ENCODE peak calls at places on chromosome 3, in six cellular contexts. V, C, E, L, Z and Q are unnamed samples.

GRCh38 chr3:132596816-132597433 is at the start of gene ACKR4:
- DNase-seq in V (no peak), C (peak), E (no peak), L (no peak), Z (no peak), Q (no peak)

GRCh38 chr3:158768881-158769518 is 32.9 kb upstream of the MFSD1 start:
- DNase-seq in V (peak), C (peak), E (peak), L (no peak), Z (peak), Q (no peak)

GRCh38 chr3:37955918-37956317 is 34.7 kb upstream of the VILL start:
- DNase-seq in V (no peak), C (peak), E (no peak), L (no peak), Z (no peak), Q (no peak)

GRCh38 chr3:37988931-37989525 is 1.6 kb upstream of the VILL start:
- DNase-seq in V (no peak), C (no peak), E (no peak), L (no peak), Z (no peak), Q (no peak)

GRCh38 chr3:120350431-120350941 is 1.3 kb upstream of the LRRC58 start:
- DNase-seq in V (peak), C (peak), E (peak), L (no peak), Z (peak), Q (peak)

GRCh38 chr3:134066539-134067310 is 37.0 kb upstream of the SLCO2A1 start:
- DNase-seq in V (no peak), C (peak), E (no peak), L (no peak), Z (no peak), Q (no peak)

GRCh38 chr3:192063570-192063969 is 602.6 kb downstream of the PYDC2 start:
- DNase-seq in V (no peak), C (peak), E (no peak), L (peak), Z (no peak), Q (no peak)

GRCh38 chr3:126342991-126343661 is 14.1 kb downstream of the KLF15 start:
- DNase-seq in V (peak), C (no peak), E (no peak), L (no peak), Z (peak), Q (peak)

GRCh38 chr3:14425574-14426304 is 23.3 kb downstream of the SLC6A6 start:
- DNase-seq in V (no peak), C (no peak), E (no peak), L (no peak), Z (no peak), Q (peak)

GRCh38 chr3:16606398-16606797 is 1.2 kb upstream of the DAZL start:
- DNase-seq in V (no peak), C (no peak), E (no peak), L (no peak), Z (no peak), Q (no peak)

GRCh38 chr3:50573566-50574279 is 4.4 kb downstream of the HEMK1 start:
- DNase-seq in V (no peak), C (no peak), E (no peak), L (no peak), Z (no peak), Q (no peak)

GRCh38 chr3:108055931-108056330 is 34.9 kb downstream of the CD47 start:
- DNase-seq in V (no peak), C (no peak), E (no peak), L (no peak), Z (no peak), Q (no peak)

GRCh38 chr3:106013971-106014370 is 145.2 kb upstream of the CBLB start:
- DNase-seq in V (no peak), C (no peak), E (peak), L (no peak), Z (peak), Q (peak)

GRCh38 chr3:150022406-150023238 is 51.9 kb upstream of the PFN2 start:
- DNase-seq in V (no peak), C (no peak), E (no peak), L (peak), Z (peak), Q (peak)

GRCh38 chr3:45975696-45976095 is 19.9 kb downstream of the FYCO1 start:
- DNase-seq in V (no peak), C (no peak), E (no peak), L (no peak), Z (no peak), Q (no peak)

GRCh38 chr3:45979378-45979777 is 16.2 kb downstream of the FYCO1 start:
- DNase-seq in V (no peak), C (no peak), E (no peak), L (no peak), Z (no peak), Q (peak)

GRCh38 chr3:45974686-45975085 is 20.9 kb downstream of the FYCO1 start:
- DNase-seq in V (no peak), C (no peak), E (no peak), L (no peak), Z (no peak), Q (no peak)

GRCh38 chr3:45978348-45978747 is 17.3 kb downstream of the FYCO1 start:
- DNase-seq in V (no peak), C (no peak), E (no peak), L (no peak), Z (no peak), Q (no peak)

DNA sequence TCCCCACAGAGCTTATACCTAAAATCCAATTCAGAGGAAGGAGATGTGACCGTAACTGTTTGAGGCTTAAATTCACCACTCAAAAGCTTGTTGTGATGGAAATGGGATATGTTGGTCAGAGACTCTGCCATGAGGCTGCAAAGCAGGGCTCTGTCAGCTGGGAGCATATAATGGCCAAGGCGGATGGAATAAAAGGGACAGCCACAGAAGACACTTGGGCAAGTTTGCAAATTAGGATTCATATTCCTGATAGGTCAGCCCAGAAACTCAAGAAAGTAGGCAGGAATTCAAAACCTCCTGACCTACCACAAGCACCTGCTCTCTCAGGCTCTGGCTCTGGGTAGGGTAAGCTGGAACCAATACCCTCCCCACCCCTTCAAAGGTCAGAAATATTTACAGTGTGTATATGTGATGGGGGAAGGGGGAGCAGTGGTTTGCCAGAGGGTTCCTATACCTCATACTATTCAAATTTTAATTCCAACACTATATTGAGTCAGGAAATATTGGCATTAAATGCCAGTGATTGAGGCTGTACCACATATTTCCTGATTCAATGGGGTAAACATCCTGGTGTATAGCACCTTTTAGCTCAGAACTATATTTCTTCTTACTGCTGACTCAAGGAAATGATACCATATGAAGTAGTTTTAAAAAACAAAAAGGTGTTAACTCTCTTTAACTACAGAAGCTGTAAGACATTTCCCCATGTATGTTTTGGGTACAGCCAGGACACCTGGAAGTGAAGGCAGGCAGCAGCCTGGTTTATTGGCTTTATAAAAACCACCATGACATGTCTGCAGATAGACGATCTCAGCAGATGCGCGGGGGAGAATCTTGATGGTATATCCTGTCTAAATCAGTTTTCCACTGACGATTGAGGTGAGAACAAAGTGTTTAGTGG is 19.2 kb downstream of the FYCO1 start:
- DNase-seq in V (no peak), C (peak), E (no peak), L (no peak), Z (no peak), Q (no peak)
- TF ChIP-seq MYC in V (no peak), C (no peak), E (no peak), L (no peak), Z (no peak), Q (no peak)

DNA sequence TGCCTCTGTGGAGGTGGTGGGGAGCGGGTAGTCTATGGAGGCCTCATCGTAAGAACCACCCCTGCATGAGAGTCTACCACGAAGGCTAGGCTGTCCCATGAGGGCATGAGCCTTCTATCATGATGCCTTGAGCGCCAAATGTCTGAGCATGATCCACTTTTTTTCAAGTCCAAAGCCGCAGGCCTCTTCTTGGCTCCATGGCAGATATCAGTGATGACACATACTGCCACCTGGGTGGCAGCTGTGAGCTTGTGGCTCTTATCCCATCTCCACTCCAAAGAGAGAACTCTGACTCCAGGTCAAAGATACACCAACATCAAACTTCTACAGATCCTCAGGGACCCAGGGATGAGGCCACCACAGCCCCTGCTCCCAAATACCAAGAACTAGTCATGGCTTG is 13.4 kb downstream of the POC1A start:
- DNase-seq in V (no peak), C (no peak), E (no peak), L (no peak), Z (no peak), Q (no peak)
- TF ChIP-seq MAX in V (no peak), C (no peak), E (no peak), L (no peak), Z (no peak), Q (no peak)

GRCh38 chr3:53630547-53630946 is 136.1 kb downstream of the CACNA1D start:
- DNase-seq in V (peak), C (no peak), E (peak), L (no peak), Z (no peak), Q (no peak)
- TF ChIP-seq MYC in V (no peak), C (no peak), E (no peak), L (no peak), Z (no peak), Q (no peak)

DNA sequence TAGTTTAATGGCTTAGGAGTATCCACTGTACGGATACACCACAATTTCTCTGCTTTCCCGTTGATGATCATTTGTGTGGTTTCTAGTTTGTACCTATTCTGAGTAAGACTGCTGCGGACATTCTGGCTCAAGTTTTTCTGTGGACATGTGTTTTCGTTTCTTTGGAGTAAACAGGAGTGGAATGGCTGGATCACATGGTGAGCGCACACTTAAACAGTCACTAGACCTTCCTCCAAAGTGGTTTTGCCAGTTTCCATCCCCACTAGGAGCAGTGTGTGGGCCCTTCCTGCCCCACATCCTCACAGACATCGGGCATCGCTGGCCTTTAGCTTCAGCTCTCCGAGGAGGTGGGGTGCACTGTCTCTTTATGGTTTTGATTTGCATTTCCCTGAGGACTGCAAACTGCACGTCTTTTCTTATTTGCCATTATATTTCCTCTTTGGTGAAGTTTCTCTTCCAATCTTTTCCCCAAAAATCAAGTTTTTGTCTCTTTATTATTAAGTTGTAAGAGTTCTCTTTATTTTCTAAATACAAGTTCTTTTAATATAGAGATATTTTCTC is 94.1 kb downstream of the VGLL4 start:
- DNase-seq in V (no peak), C (no peak), E (no peak), L (no peak), Z (no peak), Q (no peak)
- TF ChIP-seq MAX in V (no peak), C (no peak), E (no peak), L (no peak), Z (no peak), Q (no peak)

DNA sequence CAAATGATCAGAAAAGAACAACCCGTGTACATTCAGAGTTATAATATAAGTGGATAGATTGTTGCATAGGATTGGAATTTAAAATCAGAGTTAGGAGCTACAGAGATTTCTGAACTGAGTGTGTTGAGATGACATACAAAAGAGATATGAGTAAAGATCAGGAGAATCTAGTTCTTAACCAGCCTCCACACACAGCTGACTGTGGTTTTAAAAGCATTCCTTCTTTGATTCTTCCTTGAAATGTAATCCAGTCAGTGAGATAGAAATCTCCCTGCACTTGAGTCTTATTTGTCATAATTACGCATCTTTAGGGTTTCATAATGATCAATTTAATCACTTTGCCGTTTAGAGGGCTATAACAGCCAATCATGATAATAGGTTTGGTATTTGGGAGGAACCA is 366.6 kb downstream of the GAP43 start:
- DNase-seq in V (no peak), C (no peak), E (no peak), L (no peak), Z (no peak), Q (no peak)
- TF ChIP-seq MYC in V (no peak), C (no peak), E (no peak), L (no peak), Z (no peak), Q (no peak)